ENCODE peak calls at places on chromosomes 12 and 14, in seven cellular contexts. B is GM10248; Z is stimulated activated CD4-positive, alpha-beta T cell treated with anti-CD3 and anti-CD28 coated beads, TNF-alpha, amount 100 ng/mL, for 4 hours; L is body of pancreas; Y is heart left ventricle; S is endodermal cell; T is Caki2. C is an unnamed sample.

GRCh38 chr12:66779466-66779865 is 100.6 kb upstream of the GRIP1 start:
- DNase-seq in B (no peak), Z (no peak), L (no peak), Y (no peak), S (no peak), T (no peak), C (no peak)

GRCh38 chr12:106584104-106585064 is 1.6 kb downstream of the RFX4 start:
- DNase-seq in B (no peak), Z (no peak), L (no peak), Y (no peak), S (peak), T (no peak), C (no peak)

GRCh38 chr14:58846682-58847465 is 209.1 kb downstream of the DACT1 start:
- DNase-seq in B (no peak), Z (no peak), L (no peak), Y (no peak), S (no peak), T (no peak), C (no peak)

GRCh38 chr14:100900837-100901390 is 2.6 kb downstream of the RTL1 start:
- DNase-seq in B (no peak), Z (no peak), L (peak), Y (no peak), S (peak), T (no peak), C (peak)

GRCh38 chr12:49887536-49888401 is 15.9 kb downstream of the FAIM2 start:
- DNase-seq in B (no peak), Z (no peak), L (no peak), Y (peak), S (peak), T (no peak), C (no peak)

GRCh38 chr12:112514926-112515642 is 96.3 kb downstream of the PTPN11 start:
- DNase-seq in B (no peak), Z (no peak), L (no peak), Y (no peak), S (no peak), T (no peak), C (no peak)

GRCh38 chr12:76018111-76018510 is 13.5 kb downstream of the PHLDA1 start:
- DNase-seq in B (no peak), Z (no peak), L (no peak), Y (peak), S (peak), T (peak), C (no peak)

GRCh38 chr12:62361048-62361447 is 100.8 kb downstream of the USP15 start:
- DNase-seq in B (no peak), Z (no peak), L (no peak), Y (no peak), S (no peak), T (no peak), C (no peak)

GRCh38 chr12:51196547-51196946 is 21.3 kb downstream of the POU6F1 start:
- DNase-seq in B (no peak), Z (no peak), L (no peak), Y (no peak), S (no peak), T (no peak), C (no peak)

GRCh38 chr12:102824218-102824835 is 92.7 kb downstream of the PAH start:
- DNase-seq in B (peak), Z (no peak), L (peak), Y (peak), S (peak), T (no peak), C (no peak)

GRCh38 chr14:69693823-69694729 is 72.9 kb upstream of the SRSF5 start:
- DNase-seq in B (no peak), Z (no peak), L (peak), Y (peak), S (peak), T (peak), C (peak)

GRCh38 chr14:97916100-97916499 is 1118.9 kb downstream of the VRK1 start:
- DNase-seq in B (no peak), Z (no peak), L (no peak), Y (no peak), S (peak), T (no peak), C (no peak)

GRCh38 chr12:113095405-113095804 is 38.9 kb downstream of the DTX1 start:
- DNase-seq in B (no peak), Z (no peak), L (no peak), Y (no peak), S (no peak), T (no peak), C (no peak)

GRCh38 chr14:71478542-71478941 is 453.7 kb upstream of the RGS6 start:
- DNase-seq in B (no peak), Z (no peak), L (no peak), Y (no peak), S (no peak), T (no peak), C (peak)

GRCh38 chr14:64943981-64944520 is 1.5 kb upstream of the GPX2 start:
- DNase-seq in B (no peak), Z (no peak), L (no peak), Y (no peak), S (peak), T (no peak), C (no peak)

GRCh38 chr12:51923506-51924365 is 16.4 kb downstream of the ACVRL1 start:
- DNase-seq in B (peak), Z (peak), L (peak), Y (peak), S (peak), T (no peak), C (peak)

GRCh38 chr14:96062010-96062409 is 22.8 kb downstream of the C14orf132 start:
- DNase-seq in B (no peak), Z (no peak), L (no peak), Y (no peak), S (peak), T (no peak), C (no peak)

GRCh38 chr14:71139058-71139946 is 232.0 kb downstream of the PCNX1 start:
- DNase-seq in B (peak), Z (peak), L (peak), Y (peak), S (peak), T (peak), C (peak)

GRCh38 chr12:66979270-66979669 is 289.9 kb upstream of the CAND1 start:
- DNase-seq in B (no peak), Z (no peak), L (no peak), Y (no peak), S (no peak), T (no peak), C (no peak)

GRCh38 chr14:77097006-77097688 is 911 bp upstream of the CIPC start:
- DNase-seq in B (peak), Z (no peak), L (no peak), Y (no peak), S (no peak), T (no peak), C (no peak)

GRCh38 chr14:93040443-93040842 is 75.3 kb downstream of the ITPK1 start:
- DNase-seq in B (no peak), Z (no peak), L (no peak), Y (peak), S (no peak), T (no peak), C (no peak)

GRCh38 chr12:69123909-69124638 is 115.3 kb upstream of the CPSF6 start:
- DNase-seq in B (no peak), Z (no peak), L (no peak), Y (no peak), S (no peak), T (no peak), C (no peak)

GRCh38 chr12:99267038-99267437 is 380.5 kb upstream of the GARIN6 start:
- DNase-seq in B (no peak), Z (no peak), L (no peak), Y (no peak), S (no peak), T (no peak), C (no peak)

GRCh38 chr12:44812062-44812461 is 64.1 kb downstream of the NELL2 start:
- DNase-seq in B (no peak), Z (no peak), L (no peak), Y (no peak), S (peak), T (no peak), C (peak)

GRCh38 chr12:12469386-12469785 is 93.3 kb downstream of the DUSP16 start:
- DNase-seq in B (no peak), Z (no peak), L (no peak), Y (no peak), S (no peak), T (no peak), C (no peak)

C was measured in OCI-LY7.